ENCODE peak calls at places on chromosome 14, in four cellular contexts. One of them, this sample, is unnamed.

GRCh38 chr14:95508377-95508776 is 8.1 kb downstream of the SYNE3 start:
- DNase-seq in CD8-positive, alpha-beta T cell: no peak
- DNase-seq in gastrocnemius medialis: no peak
- DNase-seq in AG10803: no peak
- DNase-seq in this sample: no peak

GRCh38 chr14:103539056-103539825 is 10.2 kb downstream of the TRMT61A start:
- DNase-seq in AG10803: no peak
- DNase-seq in CD8-positive, alpha-beta T cell: no peak
- DNase-seq in gastrocnemius medialis: no peak
- DNase-seq in this sample: no peak

GRCh38 chr14:87018294-87018693 is 974.7 kb downstream of the GALC start:
- DNase-seq in gastrocnemius medialis: no peak
- DNase-seq in CD8-positive, alpha-beta T cell: no peak
- DNase-seq in AG10803: no peak
- DNase-seq in this sample: no peak

GRCh38 chr14:49424436-49425331 is 161.5 kb downstream of the RPS29 start:
- DNase-seq in CD8-positive, alpha-beta T cell: no peak
- DNase-seq in gastrocnemius medialis: no peak
- DNase-seq in AG10803: no peak
- DNase-seq in this sample: no peak

GRCh38 chr14:96249016-96249415 is 7.0 kb upstream of the BDKRB1 start:
- DNase-seq in AG10803: peak
- DNase-seq in gastrocnemius medialis: peak
- DNase-seq in CD8-positive, alpha-beta T cell: no peak
- DNase-seq in this sample: peak

GRCh38 chr14:68065322-68065721 is 245.7 kb downstream of the RAD51B start:
- DNase-seq in AG10803: no peak
- DNase-seq in CD8-positive, alpha-beta T cell: no peak
- DNase-seq in gastrocnemius medialis: no peak
- DNase-seq in this sample: no peak

GRCh38 chr14:104094709-104095425 is 9.4 kb downstream of the ASPG start:
- DNase-seq in AG10803: peak
- DNase-seq in CD8-positive, alpha-beta T cell: peak
- DNase-seq in gastrocnemius medialis: no peak
- DNase-seq in this sample: peak

GRCh38 chr14:61280526-61281185 is 482 bp downstream of the TMEM30B start:
- DNase-seq in AG10803: peak
- DNase-seq in CD8-positive, alpha-beta T cell: peak
- DNase-seq in gastrocnemius medialis: peak
- DNase-seq in this sample: peak

GRCh38 chr14:92458136-92458958 is 55.2 kb upstream of the RIN3 start:
- DNase-seq in CD8-positive, alpha-beta T cell: no peak
- DNase-seq in AG10803: no peak
- DNase-seq in gastrocnemius medialis: no peak
- DNase-seq in this sample: no peak

GRCh38 chr14:53634793-53635192 is 321.8 kb downstream of the BMP4 start:
- DNase-seq in gastrocnemius medialis: no peak
- DNase-seq in AG10803: no peak
- DNase-seq in CD8-positive, alpha-beta T cell: no peak
- DNase-seq in this sample: no peak

GRCh38 chr14:60350366-60350720 is 101.3 kb downstream of the PPM1A start:
- DNase-seq in CD8-positive, alpha-beta T cell: no peak
- DNase-seq in AG10803: no peak
- DNase-seq in gastrocnemius medialis: no peak
- DNase-seq in this sample: no peak

GRCh38 chr14:88986146-88986841 is 161.8 kb downstream of the TTC8 start:
- DNase-seq in CD8-positive, alpha-beta T cell: no peak
- DNase-seq in gastrocnemius medialis: no peak
- DNase-seq in AG10803: peak
- DNase-seq in this sample: peak

GRCh38 chr14:88605594-88605993 is 42.8 kb downstream of the ZC3H14 start:
- DNase-seq in AG10803: no peak
- DNase-seq in CD8-positive, alpha-beta T cell: no peak
- DNase-seq in gastrocnemius medialis: no peak
- DNase-seq in this sample: no peak

GRCh38 chr14:106417224-106418049 is 891.1 kb downstream of the TMEM121 start:
- DNase-seq in gastrocnemius medialis: no peak
- DNase-seq in CD8-positive, alpha-beta T cell: peak
- DNase-seq in AG10803: no peak
- DNase-seq in this sample: no peak

GRCh38 chr14:34843011-34843554 is 32.1 kb downstream of the BAZ1A start:
- DNase-seq in CD8-positive, alpha-beta T cell: no peak
- DNase-seq in AG10803: peak
- DNase-seq in gastrocnemius medialis: no peak
- DNase-seq in this sample: peak

GRCh38 chr14:80208426-80208950 is 2.8 kb downstream of the DIO2 start:
- DNase-seq in CD8-positive, alpha-beta T cell: no peak
- DNase-seq in AG10803: no peak
- DNase-seq in gastrocnemius medialis: no peak
- DNase-seq in this sample: no peak

GRCh38 chr14:105196228-105196960 is 15.3 kb upstream of the NUDT14 start:
- DNase-seq in CD8-positive, alpha-beta T cell: no peak
- DNase-seq in AG10803: no peak
- DNase-seq in gastrocnemius medialis: no peak
- DNase-seq in this sample: no peak

GRCh38 chr14:68811161-68811560 is 18.3 kb upstream of the ZFP36L1 start:
- DNase-seq in gastrocnemius medialis: no peak
- DNase-seq in CD8-positive, alpha-beta T cell: no peak
- DNase-seq in AG10803: no peak
- DNase-seq in this sample: no peak

GRCh38 chr14:105100931-105101330 is 35.7 kb upstream of the GPR132 start:
- DNase-seq in CD8-positive, alpha-beta T cell: no peak
- DNase-seq in AG10803: no peak
- DNase-seq in gastrocnemius medialis: no peak
- DNase-seq in this sample: no peak

GRCh38 chr14:104075530-104076151 is 9.9 kb upstream of the ASPG start:
- DNase-seq in CD8-positive, alpha-beta T cell: no peak
- DNase-seq in gastrocnemius medialis: no peak
- DNase-seq in AG10803: no peak
- DNase-seq in this sample: no peak

GRCh38 chr14:103846569-103847438 is 571 bp downstream of the PPP1R13B start:
- DNase-seq in gastrocnemius medialis: peak
- DNase-seq in CD8-positive, alpha-beta T cell: peak
- DNase-seq in AG10803: no peak
- DNase-seq in this sample: no peak

GRCh38 chr14:58560208-58560607 is 77.6 kb upstream of the DACT1 start:
- DNase-seq in CD8-positive, alpha-beta T cell: no peak
- DNase-seq in AG10803: peak
- DNase-seq in gastrocnemius medialis: no peak
- DNase-seq in this sample: no peak

GRCh38 chr14:75871181-75871880 is 110.5 kb downstream of the TGFB3 start:
- DNase-seq in gastrocnemius medialis: no peak
- DNase-seq in CD8-positive, alpha-beta T cell: no peak
- DNase-seq in AG10803: no peak
- DNase-seq in this sample: peak

GRCh38 chr14:30362369-30363218 is 196.4 kb upstream of the G2E3 start:
- DNase-seq in AG10803: no peak
- DNase-seq in gastrocnemius medialis: no peak
- DNase-seq in CD8-positive, alpha-beta T cell: no peak
- DNase-seq in this sample: no peak

GRCh38 chr14:31154956-31155355 is 52.6 kb downstream of the HECTD1 start:
- DNase-seq in CD8-positive, alpha-beta T cell: no peak
- DNase-seq in AG10803: peak
- DNase-seq in gastrocnemius medialis: no peak
- DNase-seq in this sample: peak

GRCh38 chr14:61615743-61616523 is 79.4 kb upstream of the HIF1A start:
- DNase-seq in CD8-positive, alpha-beta T cell: no peak
- DNase-seq in gastrocnemius medialis: no peak
- DNase-seq in AG10803: no peak
- DNase-seq in this sample: no peak

GRCh38 chr14:104280085-104280901 is 141.9 kb downstream of the KIF26A start:
- DNase-seq in CD8-positive, alpha-beta T cell: no peak
- DNase-seq in AG10803: no peak
- DNase-seq in gastrocnemius medialis: no peak
- DNase-seq in this sample: no peak

GRCh38 chr14:26199599-26200370 is 398.0 kb downstream of the NOVA1 start:
- DNase-seq in gastrocnemius medialis: no peak
- DNase-seq in CD8-positive, alpha-beta T cell: no peak
- DNase-seq in AG10803: peak
- DNase-seq in this sample: peak

GRCh38 chr14:52661314-52661713 is 34.0 kb downstream of the ERO1A start:
- DNase-seq in AG10803: no peak
- DNase-seq in gastrocnemius medialis: no peak
- DNase-seq in CD8-positive, alpha-beta T cell: no peak
- DNase-seq in this sample: no peak

DNA sequence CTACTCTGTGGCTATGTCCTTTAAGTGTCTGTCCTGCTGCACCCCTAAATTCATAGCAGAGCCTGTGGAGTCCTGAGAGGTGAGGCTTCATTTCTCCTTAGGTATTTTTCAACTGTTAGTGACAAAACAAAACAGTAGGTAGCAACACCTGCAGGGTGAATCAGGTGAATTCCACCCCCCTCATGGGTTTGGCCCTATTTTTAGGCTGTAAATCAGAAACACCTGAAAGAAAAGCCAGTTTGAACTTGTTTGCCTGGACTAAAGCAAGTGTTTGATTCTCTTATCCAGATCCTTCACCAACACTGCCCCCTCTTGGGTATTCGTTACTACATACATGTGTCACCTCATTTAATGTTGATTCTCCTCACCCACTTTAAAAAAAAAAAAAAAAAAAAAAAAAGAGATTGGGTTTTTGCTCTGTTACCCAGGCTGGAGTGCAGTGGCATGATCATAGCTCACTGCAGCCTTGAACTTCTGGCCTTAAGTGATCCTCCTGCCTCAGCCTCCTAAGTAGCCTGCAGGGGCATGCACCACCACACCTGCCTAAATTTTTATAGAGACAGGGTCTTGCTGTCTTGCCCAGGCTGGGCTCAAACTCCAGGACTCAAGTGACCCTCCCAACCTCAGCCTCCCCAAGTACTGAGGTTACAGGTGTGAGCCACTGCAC is 10.3 kb downstream of the TBPL2 start:
- DNase-seq in CD8-positive, alpha-beta T cell: peak
- DNase-seq in AG10803: peak
- DNase-seq in gastrocnemius medialis: no peak
- DNase-seq in this sample: peak
- TF ChIP-seq CTCF in CD8-positive, alpha-beta T cell: peak
- TF ChIP-seq CTCF in AG10803: peak
- TF ChIP-seq CTCF in gastrocnemius medialis: peak
- TF ChIP-seq CTCF in this sample: peak

DNA sequence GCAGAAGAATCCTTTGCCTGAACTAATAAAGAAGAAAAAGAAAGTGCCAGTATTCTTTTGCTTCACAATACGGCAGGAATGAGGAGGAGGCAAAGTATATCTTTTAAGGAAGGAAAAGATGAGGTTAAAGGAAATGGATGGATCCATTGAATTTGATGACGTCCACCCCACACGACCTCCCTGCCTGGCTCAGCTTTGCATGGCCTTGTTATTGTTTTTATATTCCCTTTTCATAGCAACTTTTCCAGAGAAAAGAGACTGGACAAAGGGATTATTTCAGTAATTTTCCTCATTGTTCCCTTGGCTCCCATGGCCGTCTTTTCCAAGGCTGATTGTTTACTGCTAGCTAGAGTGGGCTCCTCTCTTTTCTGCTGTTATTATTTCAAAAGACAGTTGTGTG is 123.2 kb upstream of the SEL1L start:
- DNase-seq in AG10803: no peak
- DNase-seq in gastrocnemius medialis: no peak
- DNase-seq in CD8-positive, alpha-beta T cell: no peak
- DNase-seq in this sample: no peak
- H3K4me3 ChIP-seq in AG10803: no peak
- H3K4me3 ChIP-seq in gastrocnemius medialis: no peak
- H3K4me3 ChIP-seq in CD8-positive, alpha-beta T cell: no peak
- H3K4me3 ChIP-seq in this sample: no peak

GRCh38 chr14:90114554-90114953 is 52.8 kb downstream of the KCNK13 start:
- DNase-seq in CD8-positive, alpha-beta T cell: no peak
- DNase-seq in AG10803: no peak
- DNase-seq in gastrocnemius medialis: no peak
- DNase-seq in this sample: no peak
- TF ChIP-seq CTCF in CD8-positive, alpha-beta T cell: no peak
- TF ChIP-seq CTCF in AG10803: no peak
- TF ChIP-seq CTCF in gastrocnemius medialis: no peak
- TF ChIP-seq CTCF in this sample: no peak

GRCh38 chr14:101559250-101559623 is 2.1 kb upstream of the DIO3 start:
- DNase-seq in gastrocnemius medialis: no peak
- DNase-seq in AG10803: no peak
- DNase-seq in CD8-positive, alpha-beta T cell: no peak
- DNase-seq in this sample: no peak
- H3K4me3 ChIP-seq in gastrocnemius medialis: peak
- H3K4me3 ChIP-seq in AG10803: no peak
- H3K4me3 ChIP-seq in CD8-positive, alpha-beta T cell: no peak
- H3K4me3 ChIP-seq in this sample: no peak

GRCh38 chr14:50619569-50620141 is 48.5 kb downstream of the SAV1 start:
- DNase-seq in CD8-positive, alpha-beta T cell: no peak
- DNase-seq in AG10803: peak
- DNase-seq in gastrocnemius medialis: no peak
- DNase-seq in this sample: peak

GRCh38 chr14:50615056-50615455 is 53.0 kb downstream of the SAV1 start:
- DNase-seq in AG10803: no peak
- DNase-seq in gastrocnemius medialis: no peak
- DNase-seq in CD8-positive, alpha-beta T cell: no peak
- DNase-seq in this sample: no peak

GRCh38 chr14:50612795-50613194 is 52.9 kb downstream of the ATL1 start:
- DNase-seq in CD8-positive, alpha-beta T cell: no peak
- DNase-seq in AG10803: no peak
- DNase-seq in gastrocnemius medialis: no peak
- DNase-seq in this sample: no peak

GRCh38 chr14:50615566-50615965 is 52.5 kb downstream of the SAV1 start:
- DNase-seq in CD8-positive, alpha-beta T cell: no peak
- DNase-seq in gastrocnemius medialis: no peak
- DNase-seq in AG10803: no peak
- DNase-seq in this sample: no peak

GRCh38 chr14:50616275-50616674 is 51.8 kb downstream of the SAV1 start:
- DNase-seq in CD8-positive, alpha-beta T cell: no peak
- DNase-seq in AG10803: no peak
- DNase-seq in gastrocnemius medialis: no peak
- DNase-seq in this sample: no peak
- TF ChIP-seq CTCF in CD8-positive, alpha-beta T cell: no peak
- TF ChIP-seq CTCF in AG10803: no peak
- TF ChIP-seq CTCF in gastrocnemius medialis: no peak
- TF ChIP-seq CTCF in this sample: no peak

GRCh38 chr14:50835280-50835679 is 4.3 kb upstream of the NIN start:
- DNase-seq in CD8-positive, alpha-beta T cell: peak
- DNase-seq in gastrocnemius medialis: no peak
- DNase-seq in AG10803: peak
- DNase-seq in this sample: no peak
- H3K4me3 ChIP-seq in CD8-positive, alpha-beta T cell: peak
- H3K4me3 ChIP-seq in gastrocnemius medialis: no peak
- H3K4me3 ChIP-seq in AG10803: no peak
- H3K4me3 ChIP-seq in this sample: no peak

GRCh38 chr14:77053046-77053841 is 24.7 kb upstream of the IRF2BPL start:
- DNase-seq in gastrocnemius medialis: peak
- DNase-seq in CD8-positive, alpha-beta T cell: peak
- DNase-seq in AG10803: peak
- DNase-seq in this sample: peak
- TF ChIP-seq CTCF in gastrocnemius medialis: peak
- TF ChIP-seq CTCF in CD8-positive, alpha-beta T cell: peak
- TF ChIP-seq CTCF in AG10803: peak
- TF ChIP-seq CTCF in this sample: peak